ENCODE peak calls at places on chromosomes 2 and 18, in eight cellular contexts. N is AG04450; Y is CD8-positive, alpha-beta T cell; M is upper lobe of right lung; F is PC-3; T is endothelial cell of umbilical vein; R is vagina; X is lung. A is an unnamed sample. For H3K9me3, the result is how much of the 10 kb centered on the place peaks cover.

GRCh38 chr2:241898681-241899270 is 29.2 kb downstream of the RTP5 start:
- DNase-seq in X (no peak), R (no peak), T (no peak), Y (no peak), M (peak), N (no peak), F (no peak), A (no peak)

GRCh38 chr2:161166538-161167409 is 6.5 kb downstream of the TANK start:
- DNase-seq in Y (no peak), F (peak), T (no peak), M (no peak), X (no peak), N (no peak), R (no peak), A (peak)

GRCh38 chr2:149339324-149339723 is 8.9 kb downstream of the LYPD6 start:
- DNase-seq in R (no peak), Y (no peak), T (no peak), N (no peak), F (no peak), M (no peak), X (no peak), A (no peak)

GRCh38 chr2:128091691-128092050 is 671 bp downstream of the UGGT1 start:
- DNase-seq in M (no peak), Y (no peak), F (peak), N (no peak), T (peak), X (no peak), R (no peak), A (no peak)

GRCh38 chr18:59536181-59536580 is 161.0 kb downstream of the CCBE1 start:
- DNase-seq in X (no peak), N (no peak), F (no peak), T (no peak), R (no peak), Y (no peak), M (no peak), A (no peak)

GRCh38 chr18:26405190-26405781 is 143.1 kb downstream of the KCTD1 start:
- DNase-seq in M (no peak), F (peak), Y (no peak), R (no peak), N (no peak), T (peak), X (no peak), A (no peak)

GRCh38 chr2:240787521-240788472 is 32.2 kb downstream of the KIF1A start:
- DNase-seq in F (no peak), N (no peak), T (no peak), R (no peak), M (peak), X (no peak), Y (no peak), A (no peak)

GRCh38 chr18:9025104-9025838 is 77.2 kb upstream of the NDUFV2 start:
- DNase-seq in R (no peak), F (peak), T (no peak), M (no peak), N (peak), X (no peak), Y (no peak), A (no peak)

GRCh38 chr18:62024983-62025382 is 132.2 kb upstream of the RNF152 start:
- DNase-seq in R (no peak), M (no peak), T (no peak), N (no peak), Y (no peak), X (no peak), F (no peak), A (no peak)

GRCh38 chr2:236672606-236673005 is 103.0 kb downstream of the ACKR3 start:
- DNase-seq in X (no peak), Y (no peak), N (no peak), R (no peak), F (no peak), T (no peak), M (no peak), A (no peak)

GRCh38 chr18:72672364-72673151 is 128.4 kb upstream of the CBLN2 start:
- DNase-seq in F (peak), Y (no peak), M (no peak), R (no peak), T (peak), X (no peak), N (no peak), A (no peak)

GRCh38 chr2:67318966-67319590 is 78.1 kb upstream of the ETAA1 start:
- DNase-seq in N (no peak), T (no peak), R (no peak), X (no peak), M (no peak), F (no peak), Y (no peak), A (no peak)

GRCh38 chr2:191270303-191271178 is 25.3 kb downstream of the MYO1B start:
- DNase-seq in F (no peak), T (no peak), M (no peak), X (no peak), N (no peak), Y (no peak), R (no peak), A (no peak)

GRCh38 chr18:71134122-71134521 is 845.3 kb downstream of the SOCS6 start:
- DNase-seq in F (no peak), X (no peak), R (no peak), T (no peak), N (no peak), M (no peak), Y (no peak), A (no peak)

DNA sequence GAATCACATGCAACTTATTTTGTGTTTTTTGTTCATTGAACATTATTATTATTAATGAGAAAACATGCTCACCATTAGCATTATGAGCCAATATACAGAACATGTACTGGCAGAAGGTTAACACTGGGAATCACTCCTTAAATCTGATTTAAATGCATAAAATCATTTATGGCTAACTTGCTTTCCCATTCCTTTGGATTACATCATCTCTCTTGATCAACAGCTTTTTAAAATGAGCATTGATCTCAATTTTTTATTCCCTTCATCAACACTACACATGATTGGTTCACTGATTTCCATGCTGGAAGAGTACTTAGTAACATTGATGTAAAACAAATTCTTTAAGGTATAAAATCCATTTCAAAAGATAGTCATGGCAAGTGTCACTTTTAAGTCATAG is 24.7 kb upstream of the BUB1 start:
- DNase-seq in R (no peak), Y (no peak), T (no peak), N (no peak), M (no peak), X (no peak), F (no peak), A (no peak)
- H3K27ac ChIP-seq in R (no peak), Y (no peak), T (no peak), N (no peak), M (no peak), X (no peak), F (no peak), A (no peak)

GRCh38 chr2:3738454-3738853 is 35.1 kb downstream of the DCDC2C start:
- DNase-seq in X (no peak), T (no peak), M (no peak), F (peak), R (no peak), Y (no peak), N (no peak), A (no peak)
- TF ChIP-seq CTCF in X (no peak), T (no peak), M (no peak), F (peak), R (no peak), Y (no peak), N (peak), A (no peak)

GRCh38 chr18:4806342-4806741 is 351.2 kb upstream of the DLGAP1 start:
- DNase-seq in X (no peak), F (no peak), T (no peak), N (no peak), Y (no peak), R (no peak), M (no peak), A (no peak)

GRCh38 chr18:4802296-4802695 is 347.2 kb upstream of the DLGAP1 start:
- DNase-seq in R (no peak), Y (no peak), N (no peak), F (no peak), M (no peak), T (no peak), X (no peak), A (no peak)

GRCh38 chr18:4808891-4809290 is 353.8 kb upstream of the DLGAP1 start:
- DNase-seq in M (no peak), F (no peak), T (no peak), Y (no peak), R (no peak), N (no peak), X (no peak), A (no peak)

GRCh38 chr18:4807495-4808293 is 352.6 kb upstream of the DLGAP1 start:
- DNase-seq in T (no peak), F (no peak), R (no peak), M (no peak), X (no peak), Y (no peak), N (no peak), A (no peak)
- H3K9me3 ChIP-seq in T (under half), F (under half), R (under half), M (under half), X (under half), Y (under half), N (under half), A (under half)

GRCh38 chr18:31155498-31155897 is 7.2 kb downstream of the DSC1 start:
- DNase-seq in X (no peak), M (no peak), T (no peak), R (no peak), Y (no peak), N (no peak), F (no peak), A (no peak)
- H3K27ac ChIP-seq in X (no peak), M (no peak), T (no peak), R (no peak), Y (no peak), N (no peak), F (no peak), A (no peak)

DNA sequence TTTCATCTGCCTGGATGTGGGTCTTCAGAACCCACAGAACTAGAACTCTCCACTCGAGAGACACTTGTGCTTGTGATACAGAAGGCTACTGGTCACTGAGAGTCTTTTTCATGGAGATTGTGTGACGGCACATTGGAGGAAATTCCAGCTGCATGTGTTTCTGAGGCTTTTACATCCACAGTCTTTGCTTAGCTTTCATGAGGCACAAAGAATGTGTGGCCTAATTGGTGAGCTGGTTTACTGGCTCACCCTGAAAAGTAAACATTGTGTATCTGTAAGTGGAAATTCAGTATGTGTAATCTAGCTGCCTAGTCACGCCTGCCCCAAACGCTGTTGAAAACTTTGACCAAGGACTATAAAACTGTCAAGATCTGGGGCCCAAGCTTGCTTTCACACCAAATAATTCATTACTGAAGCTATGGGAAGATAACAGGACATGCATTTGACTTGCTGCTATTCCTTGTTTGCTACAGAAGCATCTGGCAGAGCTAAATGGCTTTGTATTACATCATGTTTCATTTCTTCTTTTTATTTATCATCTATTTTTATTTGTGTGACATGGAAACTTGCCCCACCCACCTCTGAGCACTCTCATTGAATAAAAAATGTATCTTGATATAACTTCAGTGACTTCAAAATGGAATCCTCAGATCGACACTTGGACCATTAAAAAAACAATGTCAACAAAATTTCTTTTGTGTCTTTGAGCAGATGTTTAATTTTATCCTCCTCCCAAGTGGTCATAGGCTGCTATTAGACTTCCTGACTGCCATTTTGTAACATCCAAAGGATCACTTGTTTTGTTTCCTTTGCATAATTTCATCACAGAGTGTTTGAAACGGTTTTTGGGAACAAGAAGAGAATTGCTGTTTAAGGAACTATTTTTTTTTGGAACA is 80.2 kb downstream of the EFEMP1 start:
- DNase-seq in F (peak), R (no peak), N (peak), M (no peak), X (peak), Y (no peak), T (peak), A (no peak)
- TF ChIP-seq CTCF in F (no peak), R (no peak), N (no peak), M (no peak), X (no peak), Y (no peak), T (no peak), A (no peak)

DNA sequence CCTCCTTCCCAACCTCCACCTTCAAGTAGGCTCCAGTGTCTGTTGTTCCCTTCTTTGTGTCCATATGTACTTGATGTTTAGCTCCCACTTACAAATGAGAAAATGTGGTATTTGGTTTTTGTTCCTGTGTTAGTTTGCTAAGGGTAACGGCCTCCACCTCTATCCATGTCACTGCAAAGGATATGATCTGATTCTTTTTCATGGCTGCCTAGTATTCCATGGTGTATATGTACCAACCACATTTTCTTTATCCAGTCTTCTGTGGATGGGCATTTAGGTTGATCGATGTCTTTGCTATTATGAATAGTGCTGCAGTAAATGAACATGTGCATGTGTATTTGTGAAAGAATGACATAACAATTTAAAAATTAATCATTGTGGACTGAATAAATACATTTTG is 19.5 kb upstream of the TFPI start:
- DNase-seq in T (no peak), X (no peak), Y (no peak), M (no peak), R (no peak), F (no peak), N (no peak), A (no peak)
- H3K9me3 ChIP-seq in T (under half), X (under half), Y (under half), M (under half), R (under half), F (under half), N (under half), A (under half)

A was measured in CD4-positive, alpha-beta T cell.